ENCODE peak calls at places on chromosome 15, in five cellular contexts. V, B, S, H and E are unnamed samples.

GRCh38 chr15:83457149-83457548 is 10.0 kb downstream of the SH3GL3 start:
- DNase-seq in V (no peak), S (no peak), H (no peak), B (no peak), E (no peak)

GRCh38 chr15:31079519-31079918 is 22.0 kb downstream of the TRPM1 start:
- DNase-seq in H (no peak), V (no peak), B (no peak), S (no peak), E (no peak)

GRCh38 chr15:81887913-81888312 is 157.9 kb downstream of the MEX3B start:
- DNase-seq in H (no peak), S (no peak), B (no peak), V (no peak), E (no peak)

GRCh38 chr15:26879770-26880169 is 12.9 kb downstream of the GABRA5 start:
- DNase-seq in B (no peak), H (no peak), S (no peak), V (no peak), E (no peak)

GRCh38 chr15:70438776-70439175 is 324.6 kb downstream of the UACA start:
- DNase-seq in S (no peak), H (no peak), V (no peak), B (no peak), E (no peak)

GRCh38 chr15:44075535-44075934 is 119.5 kb downstream of the FRMD5 start:
- DNase-seq in H (no peak), S (no peak), B (no peak), V (no peak), E (no peak)

GRCh38 chr15:31278056-31278445 is 48.6 kb upstream of the KLF13 start:
- DNase-seq in S (no peak), H (peak), B (no peak), V (no peak), E (no peak)

GRCh38 chr15:34993877-34994276 is 5.8 kb upstream of the ZNF770 start:
- DNase-seq in B (no peak), H (no peak), V (no peak), S (no peak), E (no peak)

GRCh38 chr15:40823572-40824343 is 4.8 kb downstream of the PPP1R14D start:
- DNase-seq in S (no peak), B (peak), H (no peak), V (no peak), E (peak)

GRCh38 chr15:73571346-73571745 is 61.8 kb downstream of the NPTN start:
- DNase-seq in V (no peak), H (no peak), B (no peak), S (no peak), E (peak)

GRCh38 chr15:56973463-56973862 is 55.0 kb downstream of the TCF12 start:
- DNase-seq in V (no peak), B (no peak), S (no peak), H (no peak), E (no peak)

GRCh38 chr15:74780983-74781672 is 752 bp upstream of the CSK start:
- DNase-seq in S (no peak), B (peak), V (no peak), H (no peak), E (no peak)

GRCh38 chr15:68347392-68347791 is 69.8 kb downstream of the FEM1B start:
- DNase-seq in S (peak), B (no peak), H (no peak), V (no peak), E (no peak)

GRCh38 chr15:70054366-70054765 is 43.4 kb downstream of the TLE3 start:
- DNase-seq in H (no peak), B (no peak), S (no peak), V (no peak), E (no peak)

GRCh38 chr15:22850055-22850454 is 11.6 kb downstream of the NIPA2 start:
- DNase-seq in S (no peak), B (no peak), V (no peak), H (no peak), E (no peak)

GRCh38 chr15:50758712-50759205 is 6.7 kb downstream of the SPPL2A start:
- DNase-seq in H (no peak), B (no peak), S (no peak), V (no peak), E (no peak)

GRCh38 chr15:60760646-60761504 is 281.9 kb upstream of the ICE2 start:
- DNase-seq in B (no peak), S (no peak), H (no peak), V (no peak), E (no peak)

GRCh38 chr15:101495334-101496197 is 6.1 kb upstream of the PCSK6 start:
- DNase-seq in V (no peak), H (no peak), B (no peak), S (no peak), E (no peak)
- TF ChIP-seq MYC in V (no peak), H (no peak), B (no peak), S (no peak), E (no peak)

GRCh38 chr15:92541197-92542190 is 114.1 kb downstream of the FAM174B start:
- DNase-seq in B (no peak), V (no peak), H (no peak), S (no peak), E (no peak)
- TF ChIP-seq MYC in B (no peak), V (no peak), H (no peak), S (no peak), E (no peak)

DNA sequence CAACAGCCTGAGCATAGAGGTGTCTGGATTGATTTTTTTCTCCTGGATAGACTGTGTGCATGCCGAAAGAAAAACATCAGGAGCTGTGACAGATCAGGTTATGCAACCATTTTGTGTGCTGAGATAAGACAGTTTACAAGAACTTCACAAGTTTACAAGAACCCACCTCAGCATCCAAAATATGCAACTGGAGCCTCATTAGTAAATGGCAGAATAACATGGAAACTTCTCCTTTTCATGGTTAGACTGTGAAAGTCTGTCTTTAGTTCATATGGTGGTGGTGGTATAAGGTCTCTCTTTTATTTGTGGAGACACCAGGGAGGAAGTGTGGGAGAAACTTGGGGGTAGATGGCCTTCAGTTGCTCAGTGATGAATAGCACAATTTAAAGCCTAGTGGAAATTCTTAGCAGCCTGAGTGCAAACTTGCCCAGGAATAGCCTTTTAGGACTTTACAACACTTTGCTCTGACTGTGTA is 3.7 kb upstream of the ZNF609 start:
- DNase-seq in S (no peak), B (peak), V (no peak), H (no peak), E (peak)
- TF ChIP-seq MYC in S (no peak), B (no peak), V (no peak), H (no peak), E (no peak)

GRCh38 chr15:91694829-91695205 is 158.7 kb upstream of the SLCO3A1 start:
- DNase-seq in S (no peak), B (peak), H (no peak), V (peak), E (peak)

GRCh38 chr15:91696981-91697380 is 156.5 kb upstream of the SLCO3A1 start:
- DNase-seq in H (no peak), B (no peak), S (no peak), V (no peak), E (no peak)

GRCh38 chr15:91692596-91692995 is 160.9 kb upstream of the SLCO3A1 start:
- DNase-seq in V (no peak), H (no peak), S (no peak), B (no peak), E (no peak)

GRCh38 chr15:91689377-91689776 is 164.1 kb upstream of the SLCO3A1 start:
- DNase-seq in S (no peak), H (no peak), B (no peak), V (no peak), E (no peak)

DNA sequence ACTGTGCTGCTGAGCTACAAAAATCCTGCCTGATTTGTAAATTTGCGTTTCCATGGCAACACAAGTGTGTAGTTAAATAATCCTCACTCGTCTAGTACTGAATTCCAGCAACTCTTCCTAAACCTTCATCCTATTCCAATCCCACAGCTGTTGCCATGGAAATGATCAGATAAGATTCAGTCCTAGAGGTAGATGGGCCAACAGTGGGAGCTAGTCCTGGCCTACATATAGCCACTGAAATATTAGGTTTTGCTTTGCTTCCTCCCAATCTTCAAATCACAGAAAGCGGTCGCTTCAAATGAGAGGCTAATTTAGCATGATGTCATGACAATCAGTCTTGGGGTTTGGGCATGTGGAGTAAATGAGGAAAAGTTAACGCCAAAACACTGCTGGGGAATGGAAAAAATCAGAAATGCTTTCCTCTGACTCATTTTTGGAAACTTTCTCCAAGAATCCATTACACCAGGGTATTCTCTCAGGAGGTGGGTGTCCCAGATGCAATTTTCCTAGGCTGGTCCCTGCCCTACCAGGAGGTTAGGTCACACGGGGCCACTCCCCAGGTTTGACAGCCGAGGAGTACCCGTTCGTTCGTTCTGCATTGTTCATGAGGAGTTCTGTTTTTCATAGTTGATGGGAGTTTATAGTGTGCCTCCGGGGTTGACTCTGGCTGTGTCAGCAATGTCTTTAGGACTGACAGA is 159.2 kb upstream of the SLCO3A1 start:
- DNase-seq in B (no peak), V (no peak), S (no peak), H (no peak), E (no peak)
- TF ChIP-seq MYC in B (no peak), V (no peak), S (no peak), H (no peak), E (no peak)